ENCODE peak calls at places on chromosome 7, in six cellular contexts. L is prostate gland, F is H1, H is uterus, X is ovary, R is right lobe of liver. O is an unnamed sample. For H3K36me3, the result is how much of the 10 kb centered on the place peaks cover.

GRCh38 chr7:38027884-38028455 is 107.5 kb downstream of the EPDR1 start:
- DNase-seq in L (no peak), F (no peak), H (no peak), X (no peak), R (no peak), O (no peak)

GRCh38 chr7:105805619-105806018 is 70.8 kb downstream of the ATXN7L1 start:
- DNase-seq in L (no peak), F (peak), H (no peak), X (no peak), R (no peak), O (no peak)

GRCh38 chr7:149811221-149811620 is 27.0 kb upstream of the ZNF862 start:
- DNase-seq in L (no peak), F (no peak), H (no peak), X (no peak), R (no peak), O (no peak)

GRCh38 chr7:20352573-20353304 is 22.0 kb downstream of the ITGB8 start:
- DNase-seq in L (peak), F (no peak), H (no peak), X (no peak), R (no peak), O (no peak)

GRCh38 chr7:117385340-117386124 is 41.8 kb downstream of the ASZ1 start:
- DNase-seq in L (no peak), F (no peak), H (no peak), X (no peak), R (no peak), O (no peak)

GRCh38 chr7:112508404-112508803 is 27.6 kb downstream of the LSMEM1 start:
- DNase-seq in L (no peak), F (no peak), H (no peak), X (no peak), R (no peak), O (no peak)

GRCh38 chr7:31663072-31663471 is 23.9 kb upstream of the PPP1R17 start:
- DNase-seq in L (no peak), F (no peak), H (no peak), X (no peak), R (no peak), O (no peak)

GRCh38 chr7:143042159-143042820 is 9.9 kb upstream of the OR6V1 start:
- DNase-seq in L (no peak), F (no peak), H (no peak), X (no peak), R (no peak), O (no peak)

GRCh38 chr7:106039486-106040060 is 72.5 kb downstream of the SYPL1 start:
- DNase-seq in L (no peak), F (no peak), H (peak), X (peak), R (no peak), O (no peak)

GRCh38 chr7:19117870-19118608 is 603 bp upstream of the TWIST1 start:
- DNase-seq in L (no peak), F (peak), H (no peak), X (no peak), R (peak), O (no peak)

GRCh38 chr7:127588697-127589482 is 679 bp downstream of the ARF5 start:
- DNase-seq in L (peak), F (peak), H (peak), X (peak), R (peak), O (no peak)

GRCh38 chr7:101411477-101411954 is 48.8 kb downstream of the COL26A1 start:
- DNase-seq in L (no peak), F (no peak), H (no peak), X (no peak), R (no peak), O (no peak)

GRCh38 chr7:82598958-82599357 is 155.4 kb upstream of the CACNA2D1 start:
- DNase-seq in L (no peak), F (no peak), H (no peak), X (no peak), R (no peak), O (no peak)

GRCh38 chr7:6530626-6531491 is 20.4 kb downstream of the GRID2IP start:
- DNase-seq in L (no peak), F (peak), H (no peak), X (no peak), R (no peak), O (no peak)

GRCh38 chr7:1850976-1851571 is 181.0 kb downstream of the ELFN1 start:
- DNase-seq in L (no peak), F (no peak), H (no peak), X (no peak), R (peak), O (no peak)

GRCh38 chr7:3682028-3682712 is 381.1 kb downstream of the SDK1 start:
- DNase-seq in L (no peak), F (no peak), H (no peak), X (no peak), R (no peak), O (no peak)

GRCh38 chr7:151992375-151992774 is 33.1 kb upstream of the GALNT11 start:
- DNase-seq in L (peak), F (peak), H (peak), X (no peak), R (peak), O (no peak)

GRCh38 chr7:158374586-158374985 is 213.0 kb downstream of the PTPRN2 start:
- DNase-seq in L (no peak), F (no peak), H (no peak), X (no peak), R (no peak), O (no peak)

GRCh38 chr7:109879429-109879828 is 1211.5 kb upstream of the LRRN3 start:
- DNase-seq in L (no peak), F (no peak), H (no peak), X (no peak), R (no peak), O (no peak)

GRCh38 chr7:16431646-16432424 is 10.5 kb upstream of the CRPPA start:
- DNase-seq in L (peak), F (no peak), H (no peak), X (no peak), R (no peak), O (no peak)

GRCh38 chr7:27198871-27199801 is 755 bp downstream of the HOXA13 start:
- DNase-seq in L (peak), F (peak), H (no peak), X (no peak), R (no peak), O (no peak)

GRCh38 chr7:75889826-75890225 is 11.0 kb downstream of the RHBDD2 start:
- DNase-seq in L (no peak), F (no peak), H (no peak), X (no peak), R (no peak), O (no peak)

GRCh38 chr7:157769016-157769869 is 432.4 kb downstream of the DNAJB6 start:
- DNase-seq in L (no peak), F (no peak), H (no peak), X (no peak), R (no peak), O (no peak)

GRCh38 chr7:113504691-113505090 is 386.3 kb upstream of the SMIM30 start:
- DNase-seq in L (no peak), F (no peak), H (no peak), X (no peak), R (no peak), O (no peak)

GRCh38 chr7:157279973-157280841 is 56.6 kb upstream of the DNAJB6 start:
- DNase-seq in L (no peak), F (no peak), H (no peak), X (no peak), R (no peak), O (no peak)

GRCh38 chr7:155104913-155105312 is 34.8 kb downstream of the HTR5A start:
- DNase-seq in L (no peak), F (no peak), H (no peak), X (no peak), R (no peak), O (no peak)

GRCh38 chr7:25720427-25720826 is 431.6 kb upstream of the NFE2L3 start:
- DNase-seq in L (no peak), F (no peak), H (no peak), X (no peak), R (no peak), O (no peak)

GRCh38 chr7:30327813-30328212 is 43.4 kb downstream of the ZNRF2 start:
- DNase-seq in L (no peak), F (no peak), H (no peak), X (no peak), R (no peak), O (no peak)

GRCh38 chr7:132424277-132424676 is 152.0 kb downstream of the PLXNA4 start:
- DNase-seq in L (no peak), F (no peak), H (no peak), X (no peak), R (no peak), O (no peak)

GRCh38 chr7:82594665-82595064 is 151.1 kb upstream of the CACNA2D1 start:
- DNase-seq in L (no peak), F (no peak), H (no peak), X (no peak), R (no peak), O (no peak)

GRCh38 chr7:82805527-82805960 is 357.1 kb downstream of the PCLO start:
- DNase-seq in L (no peak), F (no peak), H (no peak), X (no peak), R (no peak), O (no peak)

GRCh38 chr7:113085781-113086390 is 741 bp downstream of the GPR85 start:
- DNase-seq in L (no peak), F (no peak), H (no peak), X (no peak), R (no peak), O (no peak)

GRCh38 chr7:2866601-2867000 is 22.5 kb upstream of the GNA12 start:
- DNase-seq in L (no peak), F (no peak), H (no peak), X (no peak), R (no peak), O (no peak)

GRCh38 chr7:14936530-14936929 is 34.0 kb upstream of the DGKB start:
- DNase-seq in L (no peak), F (no peak), H (peak), X (no peak), R (peak), O (no peak)

GRCh38 chr7:92982928-92983327 is 134.9 kb downstream of the SAMD9 start:
- DNase-seq in L (no peak), F (no peak), H (no peak), X (no peak), R (no peak), O (no peak)

GRCh38 chr7:129462445-129462844 is 28.2 kb downstream of the STRIP2 start:
- DNase-seq in L (no peak), F (no peak), H (no peak), X (no peak), R (no peak), O (no peak)

GRCh38 chr7:117401293-117402002 is 25.8 kb downstream of the ASZ1 start:
- DNase-seq in L (no peak), F (no peak), H (no peak), X (no peak), R (no peak), O (no peak)

GRCh38 chr7:123679614-123680013 is 23.9 kb downstream of the LMOD2 start:
- DNase-seq in L (no peak), F (no peak), H (no peak), X (no peak), R (no peak), O (no peak)

GRCh38 chr7:21077602-21078001 is 290.9 kb upstream of the SP8 start:
- DNase-seq in L (no peak), F (no peak), H (no peak), X (no peak), R (no peak), O (no peak)

GRCh38 chr7:129643545-129644170 is 32.1 kb downstream of the NRF1 start:
- DNase-seq in L (no peak), F (no peak), H (no peak), X (no peak), R (no peak), O (no peak)

DNA sequence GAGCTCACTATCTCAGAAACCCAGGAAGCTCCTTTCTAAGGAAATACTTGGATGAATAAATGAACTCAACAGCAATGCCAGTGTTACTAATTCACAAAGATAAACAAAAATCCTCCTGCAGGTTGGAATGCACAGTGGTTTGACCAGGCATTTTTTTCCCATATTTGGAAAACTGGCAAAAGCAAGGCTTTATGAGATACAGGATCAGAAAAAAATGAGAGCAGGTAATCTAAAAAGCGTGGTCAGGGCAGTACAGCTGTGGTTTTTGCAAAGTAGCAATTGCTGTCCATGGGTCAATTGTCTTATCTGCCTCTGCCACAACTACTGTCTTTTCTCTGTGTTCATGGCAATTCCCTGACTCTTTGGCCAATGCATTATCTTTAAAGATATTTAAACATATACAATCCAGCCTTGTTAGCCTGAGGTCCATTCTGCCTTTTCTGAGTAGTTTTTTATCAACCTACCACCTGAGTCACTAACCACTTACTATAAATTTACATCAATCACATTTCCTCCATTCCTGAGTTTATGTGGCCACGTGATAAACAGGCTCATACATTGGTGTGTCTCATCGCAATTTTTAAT is 564.5 kb upstream of the IGFBP3 start:
- DNase-seq in L (no peak), F (no peak), H (no peak), X (no peak), R (no peak), O (no peak)
- H3K36me3 ChIP-seq in L (under half), F (under half), H (under half), X (under half), R (under half), O (under half)

DNA sequence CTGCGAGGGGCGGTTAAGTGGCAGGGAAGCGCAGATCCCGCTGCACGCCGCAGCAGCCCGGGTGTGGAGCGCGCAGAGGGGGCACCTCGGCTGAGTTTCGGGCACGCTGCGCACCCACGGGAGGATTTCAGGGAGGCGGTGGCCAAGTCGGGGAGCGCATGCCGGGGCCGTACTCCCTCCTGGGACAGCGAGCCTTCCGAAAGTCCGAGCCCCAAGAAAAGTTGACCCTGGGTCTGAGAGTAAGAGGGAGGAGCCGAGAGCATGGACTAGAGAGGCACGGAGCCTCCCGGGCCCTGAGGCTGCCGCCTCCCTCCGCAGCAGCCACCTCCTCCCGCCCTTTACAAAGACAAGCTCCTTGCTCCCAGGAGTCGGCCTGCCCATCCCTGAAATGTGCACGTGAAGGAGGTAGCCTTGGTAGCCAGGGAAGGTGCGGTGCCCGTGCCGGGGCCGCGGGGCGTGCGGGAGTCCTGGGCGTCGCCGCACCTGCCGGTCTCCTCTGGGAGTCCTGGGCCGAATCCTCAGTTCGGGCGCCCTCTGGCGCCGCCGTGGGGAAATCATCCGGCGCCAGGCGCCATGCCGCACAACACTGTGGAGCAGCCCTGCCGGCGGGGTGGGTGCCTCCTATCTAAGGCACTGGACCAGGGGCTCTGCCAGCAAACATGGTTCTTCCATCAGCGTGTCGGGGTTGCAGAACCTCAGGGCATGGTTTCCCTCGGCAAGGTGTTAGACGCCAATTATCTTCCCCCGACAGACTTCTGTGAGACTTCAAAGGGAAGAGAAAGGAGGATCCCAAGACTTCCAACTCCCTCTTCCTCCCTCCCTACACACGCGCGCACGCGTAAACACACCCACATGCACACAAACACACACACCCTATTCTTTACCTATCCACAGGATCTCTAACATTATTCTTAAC is 104.0 kb downstream of the TRIL start:
- DNase-seq in L (peak), F (peak), H (peak), X (peak), R (peak), O (no peak)
- TF ChIP-seq POLR2A in L (no peak), F (no peak), H (peak), X (peak), R (no peak), O (no peak)

DNA sequence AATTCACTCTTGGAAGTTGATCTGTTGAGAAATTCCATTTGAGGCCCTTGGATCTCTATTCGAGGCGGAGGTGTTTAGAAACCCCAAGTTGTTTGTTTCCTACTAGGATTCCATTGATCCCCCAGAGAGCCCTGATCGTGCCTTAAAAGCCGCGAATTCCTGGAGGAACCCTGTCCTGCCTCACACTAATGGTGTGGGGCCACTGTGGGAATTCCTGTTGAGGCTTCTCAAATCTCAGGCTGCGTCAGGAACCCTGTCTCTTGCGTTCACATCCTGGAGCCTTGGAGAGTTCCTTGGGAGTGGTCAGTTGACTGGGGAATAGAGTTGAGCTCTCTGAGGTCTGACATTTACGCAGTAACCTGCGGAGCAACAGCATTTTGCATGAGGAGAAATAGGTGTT is 1.2 kb downstream of the CFAP69 start:
- DNase-seq in L (peak), F (peak), H (no peak), X (no peak), R (no peak), O (no peak)
- H3K4me3 ChIP-seq in L (peak), F (peak), H (peak), X (no peak), R (peak), O (peak)

DNA sequence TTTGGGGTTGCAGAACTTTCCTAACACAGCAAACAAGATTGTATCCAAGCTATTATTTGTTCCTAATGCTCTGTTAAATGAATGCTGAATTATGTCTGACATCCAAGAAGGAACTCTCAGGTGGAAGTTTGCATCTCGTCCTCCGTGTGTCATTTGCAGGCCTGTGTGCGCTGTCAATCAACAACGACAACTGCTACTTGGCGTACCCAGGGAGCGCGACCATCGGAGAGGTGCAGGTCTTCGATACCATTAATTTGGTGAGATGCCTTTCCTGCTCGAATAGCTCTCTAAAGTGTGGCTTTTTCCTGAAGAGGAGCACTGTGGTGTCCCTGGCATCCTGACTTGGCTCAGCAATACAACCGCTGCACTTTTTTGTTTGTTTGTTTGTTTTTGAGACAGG is 26.9 kb downstream of the WIPI2 start:
- DNase-seq in L (no peak), F (no peak), H (no peak), X (no peak), R (no peak), O (no peak)
- H3K36me3 ChIP-seq in L (under half), F (under half), H (under half), X (under half), R (under half), O (half or more)

GRCh38 chr7:78018541-78019456 is 220.2 kb downstream of the PHTF2 start:
- DNase-seq in L (peak), F (peak), H (peak), X (peak), R (peak), O (no peak)

GRCh38 chr7:78020874-78021249 is 222.3 kb downstream of the PHTF2 start:
- DNase-seq in L (no peak), F (no peak), H (no peak), X (no peak), R (no peak), O (no peak)

GRCh38 chr7:78017621-78018100 is 219.1 kb downstream of the PHTF2 start:
- DNase-seq in L (no peak), F (no peak), H (no peak), X (no peak), R (no peak), O (no peak)

GRCh38 chr7:78020131-78020873 is 221.7 kb downstream of the PHTF2 start:
- DNase-seq in L (peak), F (peak), H (peak), X (peak), R (no peak), O (no peak)

DNA sequence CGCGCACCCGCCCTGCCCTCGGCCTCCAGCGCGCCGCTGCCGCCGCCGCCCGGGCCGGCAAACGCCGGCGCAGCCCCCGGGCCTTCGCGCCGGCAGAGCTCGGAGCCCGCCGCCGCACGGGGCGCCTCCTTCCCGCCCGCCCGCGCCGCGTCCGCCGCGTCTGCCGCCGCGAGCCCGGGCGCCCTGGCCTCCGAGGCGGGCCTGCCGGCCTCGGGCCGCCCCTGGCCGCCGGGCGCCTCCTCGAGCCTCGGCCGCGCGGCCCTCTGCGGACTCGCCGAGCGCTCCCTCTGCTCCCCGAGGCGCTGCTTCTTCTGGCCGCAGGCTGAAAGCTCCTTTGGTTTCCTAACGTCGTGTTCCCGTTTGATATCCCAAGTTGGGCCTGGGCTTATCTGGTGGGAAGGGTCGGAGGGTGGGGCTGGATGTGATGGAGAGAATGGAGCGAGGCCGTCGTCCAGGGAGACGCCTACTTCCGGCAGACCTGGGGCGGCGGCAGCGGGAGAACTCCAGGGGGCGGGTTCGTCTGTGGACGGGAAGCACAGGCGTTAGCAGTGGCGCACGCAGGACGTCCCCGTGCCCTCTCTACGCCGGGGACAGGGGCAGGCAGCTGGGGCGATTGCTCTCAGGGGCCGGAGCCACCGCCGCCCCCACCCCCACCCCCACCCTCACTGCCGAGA is 221.0 kb downstream of the PHTF2 start:
- DNase-seq in L (peak), F (peak), H (peak), X (peak), R (peak), O (peak)
- TF ChIP-seq POLR2A in L (peak), F (no peak), H (peak), X (peak), R (peak), O (no peak)

O was measured in esophagus squamous epithelium.